ENCODE peak calls at places on chromosome 12, in four cellular contexts. One of them, this sample, is unnamed.

GRCh38 chr12:116346222-116346621 is 68.7 kb upstream of the MED13L start:
- DNase-seq in retina: peak; percentile 87
- DNase-seq in lower leg skin: no peak
- DNase-seq in Kasumi-1: no peak
- DNase-seq in this sample: no peak

GRCh38 chr12:50918584-50919316 is 33.6 kb upstream of the HIGD1C start:
- DNase-seq in Kasumi-1: no peak
- DNase-seq in lower leg skin: no peak
- DNase-seq in retina: no peak
- DNase-seq in this sample: no peak

GRCh38 chr12:94585624-94586023 is 64.7 kb downstream of the TMCC3 start:
- DNase-seq in retina: no peak
- DNase-seq in Kasumi-1: no peak
- DNase-seq in lower leg skin: no peak
- DNase-seq in this sample: no peak

GRCh38 chr12:63163542-63163941 is 12.5 kb upstream of the AVPR1A start:
- DNase-seq in retina: no peak
- DNase-seq in lower leg skin: no peak
- DNase-seq in Kasumi-1: no peak
- DNase-seq in this sample: no peak

GRCh38 chr12:53265783-53266182 is 2.3 kb upstream of the ESPL1 start:
- DNase-seq in lower leg skin: no peak
- DNase-seq in Kasumi-1: no peak
- DNase-seq in retina: no peak
- DNase-seq in this sample: no peak

GRCh38 chr12:40157307-40157706 is 51.4 kb upstream of the SLC2A13 start:
- DNase-seq in lower leg skin: no peak
- DNase-seq in retina: no peak
- DNase-seq in Kasumi-1: no peak
- DNase-seq in this sample: no peak

GRCh38 chr12:1474059-1474537 is 120.3 kb downstream of the FBXL14 start:
- DNase-seq in retina: peak; percentile 61
- DNase-seq in Kasumi-1: peak; percentile 72
- DNase-seq in lower leg skin: no peak
- DNase-seq in this sample: no peak

GRCh38 chr12:47236109-47236714 is 156.5 kb upstream of the AMIGO2 start:
- DNase-seq in retina: no peak
- DNase-seq in Kasumi-1: no peak
- DNase-seq in lower leg skin: no peak
- DNase-seq in this sample: no peak

GRCh38 chr12:10283028-10283427 is 24.6 kb upstream of the KLRD1 start:
- DNase-seq in lower leg skin: no peak
- DNase-seq in retina: no peak
- DNase-seq in Kasumi-1: no peak
- DNase-seq in this sample: no peak

GRCh38 chr12:123900898-123901376 is 71.7 kb downstream of the CCDC92 start:
- DNase-seq in Kasumi-1: peak; percentile 83
- DNase-seq in lower leg skin: no peak
- DNase-seq in retina: no peak
- DNase-seq in this sample: peak; percentile 64

GRCh38 chr12:114976959-114977358 is 293.0 kb upstream of the TBX3 start:
- DNase-seq in Kasumi-1: no peak
- DNase-seq in lower leg skin: no peak
- DNase-seq in retina: no peak
- DNase-seq in this sample: no peak

This sample was measured in cardiac septum.